ENCODE peak calls at places on chromosomes 16 and 17, in four cellular contexts. A, P, M and Z are unnamed samples.
A peak's percentile ranks its signal among the peaks of the same experiment; 100 is the strongest.

GRCh38 chr16:87839542-87840461 is 29.5 kb downstream of the SLC7A5 start:
- DNase-seq in A (no peak), M (no peak), P (no peak), Z (no peak)

GRCh38 chr17:32152130-32152529 is 9.8 kb downstream of the RHOT1 start:
- DNase-seq in P (no peak), M (no peak), A (no peak), Z (no peak)

GRCh38 chr16:66544358-66544757 is 5.6 kb downstream of the TK2 start:
- DNase-seq in P (no peak), M (no peak), A (no peak), Z (no peak)

GRCh38 chr16:78211951-78212350 is 112.5 kb downstream of the WWOX start:
- DNase-seq in P (peak; percentile 12), A (no peak), M (no peak), Z (no peak)

GRCh38 chr16:27723711-27724490 is 174.0 kb downstream of the KATNIP start:
- DNase-seq in P (no peak), M (no peak), A (no peak), Z (no peak)

GRCh38 chr16:77963185-77964044 is 58.9 kb upstream of the CLEC3A start:
- DNase-seq in P (no peak), A (no peak), M (no peak), Z (no peak)

GRCh38 chr17:75842963-75843576 is 1.1 kb downstream of the UNC13D start:
- DNase-seq in M (no peak), A (no peak), P (no peak), Z (no peak)

GRCh38 chr16:76777721-76778120 is 413.3 kb upstream of the MON1B start:
- DNase-seq in P (no peak), M (no peak), A (no peak), Z (no peak)

GRCh38 chr17:29251969-29252866 is 5.6 kb downstream of the CRYBA1 start:
- DNase-seq in M (peak; percentile 58), A (peak; percentile 60), P (no peak), Z (peak; percentile 63)

GRCh38 chr17:50396261-50397110 is 837 bp downstream of the LRRC59 start:
- DNase-seq in A (peak; percentile 83), P (no peak), M (peak; percentile 76), Z (peak; percentile 75)

GRCh38 chr17:49214665-49215360 is 4.3 kb downstream of the ABI3 start:
- DNase-seq in A (no peak), P (no peak), M (no peak), Z (no peak)

GRCh38 chr17:36977568-36977967 is 28.8 kb downstream of the AATF start:
- DNase-seq in P (no peak), M (no peak), A (no peak), Z (no peak)

GRCh38 chr16:46848768-46849764 is 18.1 kb upstream of the C16orf87 start:
- DNase-seq in A (no peak), M (no peak), P (no peak), Z (no peak)

GRCh38 chr17:35765731-35766488 is 5.2 kb downstream of the C17orf50 start:
- DNase-seq in A (no peak), M (no peak), P (no peak), Z (no peak)

GRCh38 chr17:55458977-55459376 is 37.3 kb upstream of the MMD start:
- DNase-seq in P (peak; percentile 49), A (peak; percentile 97), M (peak; percentile 94), Z (peak; percentile 57)

GRCh38 chr17:39800540-39800939 is 62.8 kb downstream of the GRB7 start:
- DNase-seq in P (no peak), M (peak; percentile 28), A (no peak), Z (no peak)

GRCh38 chr16:55501549-55502322 is 7.1 kb upstream of the LPCAT2 start:
- DNase-seq in A (no peak), M (peak; percentile 40), P (no peak), Z (no peak)

GRCh38 chr17:56185905-56186783 is 32.9 kb downstream of the ANKFN1 start:
- DNase-seq in P (no peak), M (peak; percentile 77), A (peak; percentile 94), Z (peak; percentile 74)

GRCh38 chr17:39653662-39654331 is 11.4 kb upstream of the TCAP start:
- DNase-seq in M (peak; percentile 59), A (peak; percentile 42), P (no peak), Z (peak; percentile 48)

GRCh38 chr17:34852614-34853013 is 108.6 kb downstream of the CCT6B start:
- DNase-seq in A (no peak), M (no peak), P (peak; percentile 4), Z (no peak)

GRCh38 chr17:45740553-45741330 is 43.4 kb upstream of the CRHR1 start:
- DNase-seq in P (peak; percentile 89), M (peak; percentile 35), A (peak; percentile 45), Z (peak; percentile 5)

GRCh38 chr16:77618011-77618410 is 104.3 kb upstream of the NUDT7 start:
- DNase-seq in P (no peak), A (no peak), M (peak; percentile 18), Z (peak; percentile 32)

GRCh38 chr17:47225436-47225858 is 16.3 kb downstream of the MYL4 start:
- DNase-seq in P (peak; percentile 58), A (peak; percentile 98), M (peak; percentile 97), Z (peak; percentile 97)

GRCh38 chr17:149897-150575 is 12.7 kb downstream of the SCGB1C2 start:
- DNase-seq in A (no peak), P (no peak), M (no peak), Z (no peak)

GRCh38 chr17:1045456-1045855 is 48.5 kb downstream of the TIMM22 start:
- DNase-seq in M (no peak), A (no peak), P (no peak), Z (no peak)

GRCh38 chr16:85514601-85515318 is 98.4 kb upstream of the GSE1 start:
- DNase-seq in A (peak; percentile 93), P (peak; percentile 81), M (peak; percentile 91), Z (peak; percentile 90)

GRCh38 chr17:48903401-48903800 is 4.8 kb upstream of the UBE2Z start:
- DNase-seq in P (no peak), M (no peak), A (no peak), Z (no peak)

GRCh38 chr17:66399441-66399840 is 97.0 kb downstream of the PRKCA start:
- DNase-seq in M (no peak), A (no peak), P (no peak), Z (no peak)

GRCh38 chr16:10828851-10829331 is 10.3 kb upstream of the TVP23A start:
- DNase-seq in A (peak; percentile 83), P (no peak), M (peak; percentile 66), Z (peak; percentile 97)

GRCh38 chr16:47143677-47144558 is at the start of gene NETO2:
- DNase-seq in M (peak; percentile 60), A (peak; percentile 49), P (no peak), Z (peak; percentile 65)

GRCh38 chr17:15261063-15261817 is 3.9 kb downstream of the PMP22 start:
- DNase-seq in A (peak; percentile 50), P (no peak), M (peak; percentile 65), Z (peak; percentile 67)

GRCh38 chr16:66165879-66166278 is 200.6 kb upstream of the CDH5 start:
- DNase-seq in P (no peak), A (no peak), M (no peak), Z (no peak)

GRCh38 chr16:11312718-11313492 is 31.8 kb upstream of the PRM1 start:
- DNase-seq in A (peak; percentile 17), P (peak; percentile 40), M (peak; percentile 42), Z (peak; percentile 52)

GRCh38 chr17:31691251-31691905 is 167.7 kb downstream of the COPRS start:
- DNase-seq in P (no peak), M (no peak), A (no peak), Z (no peak)

GRCh38 chr16:9536905-9537304 is 445.5 kb downstream of the HAPSTR1 start:
- DNase-seq in M (no peak), A (no peak), P (no peak), Z (no peak)

GRCh38 chr16:15950869-15951268 is 1.5 kb downstream of the ABCC1 start:
- DNase-seq in P (no peak), M (no peak), A (no peak), Z (no peak)

GRCh38 chr16:2516391-2517240 is 2.9 kb downstream of the ATP6V0C start:
- DNase-seq in A (no peak), M (no peak), P (no peak), Z (no peak)
- H3K4me3 ChIP-seq in A (no peak overlapping the region), M (peak overlapping the region; percentile 18), P (no peak overlapping the region), Z (peak overlapping the region; percentile 59)

DNA sequence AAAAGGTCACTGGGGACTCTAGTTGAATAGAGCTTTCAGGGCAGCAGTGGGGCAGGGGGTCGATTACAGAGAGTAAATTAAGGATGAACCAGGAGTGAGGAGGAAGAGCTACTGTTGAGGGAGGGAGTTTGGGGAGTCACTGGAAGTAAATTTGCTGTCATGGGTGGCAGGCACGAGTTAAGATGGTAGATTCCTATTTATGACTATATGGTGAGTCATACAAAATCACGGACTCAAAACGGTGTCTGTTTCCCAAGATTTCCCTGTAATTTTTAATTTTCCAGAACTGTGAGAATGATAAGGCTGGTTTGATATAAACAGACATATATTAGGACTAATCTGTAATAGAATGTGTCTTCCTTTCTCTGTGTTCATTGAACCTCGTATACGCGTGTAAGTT is 287.6 kb upstream of the GOT2 start:
- DNase-seq in M (no peak), P (no peak), A (peak; percentile 27), Z (peak; percentile 13)
- H3K4me3 ChIP-seq in M (no peak overlapping the region), P (no peak overlapping the region), A (no peak overlapping the region), Z (no peak overlapping the region)

DNA sequence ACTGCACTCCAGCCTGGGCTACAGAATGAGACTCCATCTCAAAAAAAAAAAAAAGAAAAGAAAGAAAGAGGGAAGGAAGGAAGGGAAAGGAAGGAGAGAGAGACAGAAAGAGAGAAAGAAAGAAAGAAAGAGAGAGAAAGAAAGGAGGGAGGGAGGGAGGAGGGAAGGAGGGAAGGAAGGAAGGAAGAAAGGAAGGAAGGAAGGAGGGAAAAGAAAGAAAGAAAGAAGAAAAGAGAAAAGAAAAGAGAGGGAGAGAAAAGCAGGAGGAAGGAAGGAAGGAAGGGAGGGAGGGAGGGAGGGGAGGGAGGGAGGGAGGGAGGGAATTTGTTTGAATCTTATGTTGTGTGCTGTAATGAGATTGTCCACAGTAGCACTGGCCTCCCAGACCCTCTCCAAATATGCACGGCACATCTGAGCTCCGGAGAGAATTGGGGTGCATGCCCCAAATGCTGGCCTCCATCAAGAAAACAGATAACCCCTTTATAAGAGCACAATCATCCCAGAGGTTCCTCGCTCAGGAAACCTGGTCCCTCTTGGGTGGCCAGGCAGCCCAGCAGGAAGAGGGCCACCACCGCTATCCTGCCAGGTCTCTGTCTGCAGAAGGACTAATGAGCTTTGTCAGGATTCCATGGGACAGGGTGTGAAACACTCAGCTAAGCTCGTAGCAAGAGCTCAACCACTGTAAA is 8.8 kb upstream of the EIF1 start:
- DNase-seq in M (no peak), P (no peak), A (no peak), Z (no peak)
- H3K4me3 ChIP-seq in M (no peak overlapping the region), P (no peak overlapping the region), A (no peak overlapping the region), Z (no peak overlapping the region)

DNA sequence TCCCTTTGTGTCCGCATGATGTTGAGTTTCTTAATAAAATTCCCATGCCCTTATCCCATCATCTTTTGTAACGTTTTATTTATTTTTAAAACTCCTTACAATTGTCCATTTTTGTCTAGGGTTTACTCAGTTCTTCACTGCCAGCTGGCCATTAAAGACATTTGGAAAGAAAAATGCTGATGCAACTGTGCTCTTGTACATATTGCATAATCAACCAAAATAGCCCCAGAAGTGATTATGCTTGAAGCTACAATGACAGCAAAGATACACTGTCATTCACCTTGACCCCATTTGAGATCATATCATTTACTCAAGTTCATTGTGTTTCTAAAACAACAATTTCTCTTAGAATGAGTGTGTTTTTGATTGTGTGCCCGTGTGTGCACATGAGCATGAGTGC is 1074.6 kb upstream of the RBFOX1 start:
- DNase-seq in M (no peak), P (no peak), A (no peak), Z (no peak)
- H3K4me3 ChIP-seq in M (no peak overlapping the region), P (no peak overlapping the region), A (no peak overlapping the region), Z (no peak overlapping the region)

GRCh38 chr16:67995423-67995822 is 3.9 kb downstream of the DPEP2 start:
- DNase-seq in P (no peak), M (no peak), A (peak; percentile 17), Z (no peak)
- H3K4me3 ChIP-seq in P (no peak overlapping the region), M (no peak overlapping the region), A (no peak overlapping the region), Z (no peak overlapping the region)